ENCODE peak calls at places on chromosome 14, in ten cellular contexts. M is AG08395, R is AML-193, Y is A549, Z is fibroblast of gingiva, H is hypothalamus, G is GM23338, S is GM03348, A is LNCaP clone FGC, Q is T-helper 1 cell. F is an unnamed sample.

GRCh38 chr14:87131879-87132278 is 861.1 kb downstream of the GALC start:
- DNase-seq in M (peak; percentile 23), R (no peak), Y (no peak), Z (no peak), H (no peak), G (peak; percentile 35), S (peak; percentile 52), A (no peak), Q (no peak), F (peak; percentile 20)

GRCh38 chr14:65414961-65415589 is 2.5 kb downstream of the FUT8 start:
- DNase-seq in M (peak; percentile 27), R (peak; percentile 38), Y (peak; percentile 12), Z (peak; percentile 52), H (no peak), G (peak; percentile 29), S (peak; percentile 45), A (no peak), Q (peak; percentile 38), F (peak; percentile 83)

GRCh38 chr14:75604979-75605825 is 26.8 kb downstream of the FLVCR2 start:
- DNase-seq in M (no peak), R (peak; percentile 75), Y (no peak), Z (peak; percentile 4), H (no peak), G (no peak), S (no peak), A (no peak), Q (no peak), F (peak; percentile 3)

GRCh38 chr14:76922599-76922998 is 96.4 kb downstream of the LRRC74A start:
- DNase-seq in M (no peak), R (no peak), Y (no peak), Z (no peak), H (no peak), G (peak; percentile 68), S (no peak), A (no peak), Q (no peak), F (no peak)

GRCh38 chr14:59529189-59529588 is 44.9 kb downstream of the JKAMP start:
- DNase-seq in M (no peak), R (no peak), Y (no peak), Z (no peak), H (no peak), G (no peak), S (no peak), A (no peak), Q (no peak), F (no peak)

GRCh38 chr14:71248204-71248603 is 340.9 kb downstream of the PCNX1 start:
- DNase-seq in M (no peak), R (no peak), Y (no peak), Z (peak; percentile 22), H (no peak), G (no peak), S (peak; percentile 44), A (no peak), Q (no peak), F (no peak)

GRCh38 chr14:70955543-70956480 is 48.6 kb downstream of the PCNX1 start:
- DNase-seq in M (peak; percentile 17), R (peak; percentile 32), Y (no peak), Z (peak; percentile 45), H (no peak), G (peak; percentile 41), S (peak; percentile 27), A (no peak), Q (peak; percentile 39), F (peak; percentile 70)

GRCh38 chr14:60723218-60724079 is 702 bp downstream of the SIX4 start:
- DNase-seq in M (peak; percentile 39), R (no peak), Y (peak; percentile 28), Z (peak; percentile 46), H (peak; percentile 23), G (peak; percentile 64), S (peak; percentile 67), A (no peak), Q (peak; percentile 47), F (peak; percentile 75)

GRCh38 chr14:94079891-94080605 is 954 bp downstream of the DDX24 start:
- DNase-seq in M (no peak), R (no peak), Y (no peak), Z (no peak), H (no peak), G (no peak), S (no peak), A (no peak), Q (no peak), F (peak; percentile 11)

GRCh38 chr14:36667679-36668078 is 6.0 kb downstream of the PAX9 start:
- DNase-seq in M (no peak), R (no peak), Y (no peak), Z (no peak), H (no peak), G (no peak), S (no peak), A (no peak), Q (no peak), F (no peak)

GRCh38 chr14:63045612-63046320 is 508 bp upstream of the KCNH5 start:
- DNase-seq in M (peak; percentile 12), R (no peak), Y (peak; percentile 21), Z (no peak), H (no peak), G (peak; percentile 94), S (peak; percentile 57), A (no peak), Q (no peak), F (peak; percentile 73)

GRCh38 chr14:73785336-73785833 is 66.2 kb upstream of the PTGR2 start:
- DNase-seq in M (peak; percentile 44), R (no peak), Y (no peak), Z (peak; percentile 81), H (no peak), G (peak; percentile 51), S (peak; percentile 59), A (no peak), Q (no peak), F (peak; percentile 87)

GRCh38 chr14:105974902-105975301 is 448.5 kb downstream of the TMEM121 start:
- DNase-seq in M (no peak), R (no peak), Y (no peak), Z (no peak), H (no peak), G (peak; percentile 1), S (no peak), A (no peak), Q (peak; percentile 29), F (no peak)

GRCh38 chr14:92501891-92502351 is 11.7 kb upstream of the RIN3 start:
- DNase-seq in M (peak; percentile 76), R (no peak), Y (no peak), Z (peak; percentile 52), H (no peak), G (no peak), S (peak; percentile 68), A (no peak), Q (no peak), F (peak; percentile 76)

GRCh38 chr14:64979336-64980074 is 7.2 kb upstream of the FNTB start:
- DNase-seq in M (peak; percentile 39), R (no peak), Y (no peak), Z (peak; percentile 27), H (no peak), G (peak; percentile 28), S (peak; percentile 48), A (no peak), Q (no peak), F (peak; percentile 45)

GRCh38 chr14:60573943-60574496 is 65.1 kb downstream of the SIX6 start:
- DNase-seq in M (peak; percentile 22), R (no peak), Y (no peak), Z (peak; percentile 99), H (no peak), G (peak; percentile 36), S (peak; percentile 60), A (no peak), Q (no peak), F (peak; percentile 97)

GRCh38 chr14:86334355-86334754 is 804.4 kb downstream of the FLRT2 start:
- DNase-seq in M (no peak), R (no peak), Y (no peak), Z (no peak), H (no peak), G (no peak), S (no peak), A (no peak), Q (no peak), F (peak; percentile 11)

GRCh38 chr14:59308706-59309105 is 120.2 kb downstream of the DAAM1 start:
- DNase-seq in M (no peak), R (no peak), Y (no peak), Z (peak; percentile 56), H (no peak), G (no peak), S (no peak), A (no peak), Q (no peak), F (no peak)

GRCh38 chr14:89399594-89400068 is 17.4 kb downstream of the FOXN3 start:
- DNase-seq in M (peak; percentile 66), R (no peak), Y (no peak), Z (peak; percentile 88), H (no peak), G (peak; percentile 97), S (peak; percentile 38), A (no peak), Q (no peak), F (peak; percentile 77)

GRCh38 chr14:23077962-23078361 is 17.0 kb downstream of the ACIN1 start:
- DNase-seq in M (no peak), R (no peak), Y (no peak), Z (no peak), H (no peak), G (no peak), S (no peak), A (no peak), Q (no peak), F (no peak)

GRCh38 chr14:92473261-92473946 is 40.2 kb upstream of the RIN3 start:
- DNase-seq in M (peak; percentile 79), R (no peak), Y (peak; percentile 38), Z (peak; percentile 88), H (no peak), G (no peak), S (peak; percentile 73), A (no peak), Q (no peak), F (peak; percentile 87)

GRCh38 chr14:99788713-99789112 is 4.5 kb upstream of the EML1 start:
- DNase-seq in M (no peak), R (no peak), Y (no peak), Z (no peak), H (no peak), G (no peak), S (no peak), A (no peak), Q (no peak), F (no peak)

GRCh38 chr14:49926803-49927202 is 33.9 kb downstream of the ARF6 start:
- DNase-seq in M (no peak), R (no peak), Y (no peak), Z (no peak), H (no peak), G (no peak), S (no peak), A (no peak), Q (no peak), F (no peak)

GRCh38 chr14:90641111-90642010 is 174.9 kb downstream of the TTC7B start:
- DNase-seq in M (no peak), R (no peak), Y (no peak), Z (no peak), H (no peak), G (peak; percentile 67), S (no peak), A (no peak), Q (no peak), F (no peak)

GRCh38 chr14:92577321-92577742 is 63.8 kb downstream of the RIN3 start:
- DNase-seq in M (no peak), R (no peak), Y (no peak), Z (no peak), H (no peak), G (no peak), S (no peak), A (no peak), Q (peak; percentile 65), F (no peak)

GRCh38 chr14:101477648-101478047 is 83.6 kb upstream of the DIO3 start:
- DNase-seq in M (no peak), R (no peak), Y (no peak), Z (no peak), H (no peak), G (no peak), S (no peak), A (no peak), Q (no peak), F (no peak)

GRCh38 chr14:68137704-68138619 is 318.4 kb downstream of the RAD51B start:
- DNase-seq in M (peak; percentile 83), R (no peak), Y (peak; percentile 69), Z (peak; percentile 93), H (peak; percentile 56), G (peak; percentile 95), S (peak; percentile 84), A (no peak), Q (no peak), F (peak; percentile 96)

GRCh38 chr14:26486922-26487321 is 110.9 kb downstream of the NOVA1 start:
- DNase-seq in M (no peak), R (no peak), Y (no peak), Z (no peak), H (no peak), G (no peak), S (no peak), A (no peak), Q (no peak), F (peak; percentile 1)

F was measured in adipocyte.